ENCODE peak calls at places on chromosomes 1 and 21, in seven cellular contexts. J is body of pancreas, I is GM13977, R is left ventricle myocardium inferior, K is GM06990, M is brain microvascular endothelial cell, T is thoracic aorta. S is an unnamed sample.

GRCh38 chr1:157798211-157798610 is 21.3 kb upstream of the FCRL2 start:
- DNase-seq in J (no peak), I (no peak), R (no peak), K (no peak), M (no peak), T (no peak), S (no peak)

GRCh38 chr1:228957535-228957934 is 222.3 kb downstream of the RHOU start:
- DNase-seq in J (no peak), I (no peak), R (no peak), K (no peak), M (no peak), T (no peak), S (no peak)

GRCh38 chr1:31373897-31374486 is 1.1 kb upstream of the FABP3 start:
- DNase-seq in J (no peak), I (no peak), R (no peak), K (no peak), M (no peak), T (no peak), S (no peak)

GRCh38 chr1:13828454-13829151 is 128.6 kb downstream of the PRDM2 start:
- DNase-seq in J (peak), I (peak), R (no peak), K (peak), M (no peak), T (no peak), S (no peak)

GRCh38 chr1:20700636-20701215 is 17.1 kb downstream of the KIF17 start:
- DNase-seq in J (no peak), I (no peak), R (no peak), K (no peak), M (no peak), T (no peak), S (no peak)

GRCh38 chr1:48109390-48110009 is 112.3 kb upstream of the TRABD2B start:
- DNase-seq in J (peak), I (no peak), R (no peak), K (no peak), M (peak), T (no peak), S (peak)

GRCh38 chr21:38729745-38730401 is 75.9 kb upstream of the ETS2 start:
- DNase-seq in J (no peak), I (no peak), R (no peak), K (no peak), M (peak), T (no peak), S (no peak)

GRCh38 chr1:153774036-153774435 is 1.2 kb upstream of the SLC27A3 start:
- DNase-seq in J (no peak), I (no peak), R (no peak), K (no peak), M (no peak), T (no peak), S (no peak)

GRCh38 chr1:116163533-116163932 is 52.3 kb downstream of the MAB21L3 start:
- DNase-seq in J (no peak), I (no peak), R (no peak), K (no peak), M (no peak), T (no peak), S (no peak)

GRCh38 chr1:245589827-245590421 is 435.1 kb downstream of the KIF26B start:
- DNase-seq in J (no peak), I (no peak), R (no peak), K (no peak), M (no peak), T (no peak), S (no peak)

GRCh38 chr1:15409400-15410222 is at the start of gene EFHD2:
- DNase-seq in J (peak), I (peak), R (peak), K (peak), M (peak), T (peak), S (no peak)

GRCh38 chr1:220454155-220454777 is 73.7 kb upstream of the MARK1 start:
- DNase-seq in J (no peak), I (no peak), R (no peak), K (no peak), M (no peak), T (no peak), S (no peak)

GRCh38 chr1:53320646-53321045 is 7.2 kb downstream of the LRP8 start:
- DNase-seq in J (no peak), I (no peak), R (no peak), K (no peak), M (no peak), T (no peak), S (no peak)

GRCh38 chr21:32088471-32088870 is 190.4 kb downstream of the MIS18A start:
- DNase-seq in J (no peak), I (no peak), R (no peak), K (no peak), M (no peak), T (no peak), S (no peak)

GRCh38 chr1:2971609-2972008 is 49.7 kb upstream of the ACTRT2 start:
- DNase-seq in J (no peak), I (no peak), R (no peak), K (no peak), M (no peak), T (no peak), S (no peak)

GRCh38 chr1:236677641-236678235 is 8.6 kb upstream of the ACTN2 start:
- DNase-seq in J (no peak), I (no peak), R (no peak), K (no peak), M (no peak), T (no peak), S (no peak)

GRCh38 chr1:183980951-183981525 is 56.5 kb downstream of the COLGALT2 start:
- DNase-seq in J (no peak), I (no peak), R (no peak), K (no peak), M (no peak), T (no peak), S (no peak)

GRCh38 chr1:48236716-48237470 is 14.4 kb downstream of the SLC5A9 start:
- DNase-seq in J (no peak), I (peak), R (no peak), K (no peak), M (peak), T (no peak), S (no peak)

GRCh38 chr1:205896351-205896750 is 46.4 kb upstream of the PM20D1 start:
- DNase-seq in J (no peak), I (no peak), R (no peak), K (no peak), M (no peak), T (no peak), S (no peak)

GRCh38 chr1:119367332-119368124 is 1.1 kb upstream of the HAO2 start:
- DNase-seq in J (no peak), I (peak), R (no peak), K (no peak), M (no peak), T (no peak), S (peak)

GRCh38 chr1:2340918-2341254 is 50.5 kb downstream of the MORN1 start:
- DNase-seq in J (no peak), I (no peak), R (no peak), K (no peak), M (no peak), T (no peak), S (no peak)

GRCh38 chr1:56688522-56689026 is 43.5 kb downstream of the PRKAA2 start:
- DNase-seq in J (no peak), I (peak), R (no peak), K (no peak), M (peak), T (no peak), S (no peak)

GRCh38 chr1:229699613-229700242 is 73.7 kb downstream of the URB2 start:
- DNase-seq in J (no peak), I (no peak), R (no peak), K (no peak), M (no peak), T (no peak), S (no peak)

GRCh38 chr1:203055166-203055799 is 29.0 kb downstream of the PPFIA4 start:
- DNase-seq in J (no peak), I (no peak), R (no peak), K (no peak), M (no peak), T (no peak), S (no peak)

GRCh38 chr21:33025471-33026298 is at the start of gene OLIG2:
- DNase-seq in J (no peak), I (peak), R (no peak), K (no peak), M (no peak), T (no peak), S (no peak)

GRCh38 chr1:119732465-119733168 is 20.9 kb downstream of the PHGDH start:
- DNase-seq in J (no peak), I (no peak), R (no peak), K (no peak), M (no peak), T (no peak), S (no peak)

GRCh38 chr1:160078392-160079195 is 2.7 kb upstream of the KCNJ9 start:
- DNase-seq in J (peak), I (peak), R (no peak), K (peak), M (peak), T (no peak), S (no peak)

GRCh38 chr1:233020441-233020840 is 70.0 kb downstream of the NTPCR start:
- DNase-seq in J (peak), I (no peak), R (no peak), K (no peak), M (no peak), T (no peak), S (no peak)

GRCh38 chr1:13801232-13801631 is 101.2 kb downstream of the PRDM2 start:
- DNase-seq in J (no peak), I (no peak), R (no peak), K (no peak), M (no peak), T (no peak), S (no peak)

GRCh38 chr1:225577243-225577642 is 75.7 kb downstream of the ENAH start:
- DNase-seq in J (no peak), I (no peak), R (no peak), K (no peak), M (no peak), T (no peak), S (peak)

GRCh38 chr21:26534517-26534916 is 38.6 kb downstream of the CYYR1 start:
- DNase-seq in J (no peak), I (no peak), R (no peak), K (no peak), M (no peak), T (no peak), S (no peak)

GRCh38 chr1:200674838-200675587 is 5.3 kb upstream of the DDX59 start:
- DNase-seq in J (no peak), I (no peak), R (no peak), K (no peak), M (no peak), T (no peak), S (no peak)

GRCh38 chr1:200671235-200671786 is 1.6 kb upstream of the DDX59 start:
- DNase-seq in J (no peak), I (no peak), R (no peak), K (no peak), M (no peak), T (no peak), S (no peak)

GRCh38 chr1:200676829-200677228 is 7.1 kb upstream of the DDX59 start:
- DNase-seq in J (no peak), I (no peak), R (no peak), K (no peak), M (no peak), T (no peak), S (no peak)

GRCh38 chr1:200675588-200675852 is 5.8 kb upstream of the DDX59 start:
- DNase-seq in J (no peak), I (no peak), R (no peak), K (no peak), M (no peak), T (no peak), S (no peak)

GRCh38 chr1:200673952-200674823 is 4.5 kb upstream of the DDX59 start:
- DNase-seq in J (no peak), I (no peak), R (no peak), K (no peak), M (no peak), T (no peak), S (peak)
- TF ChIP-seq CTCF in J (no peak), I (no peak), R (no peak), K (no peak), M (no peak), T (no peak), S (peak)

DNA sequence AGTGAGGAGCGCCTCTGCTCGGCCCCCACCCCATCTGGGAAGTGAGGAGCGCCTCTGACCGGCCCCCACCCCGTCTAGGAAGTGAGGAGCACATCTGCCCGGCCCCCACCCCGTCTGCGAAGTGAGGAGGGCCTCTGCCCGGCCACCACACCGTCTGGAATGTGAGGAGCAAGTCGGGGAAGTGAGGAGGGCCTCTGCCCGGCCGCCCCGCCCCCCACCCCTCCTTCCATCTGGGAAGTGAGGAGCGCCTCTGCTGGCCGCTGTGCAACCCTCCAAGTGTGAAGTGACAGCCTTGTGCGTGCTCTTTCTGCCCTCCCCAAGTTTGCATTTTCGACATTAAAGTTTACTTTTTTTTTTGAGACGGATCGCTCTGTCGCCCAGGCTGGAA is 5.1 kb upstream of the ZZZ3 start:
- DNase-seq in J (peak), I (no peak), R (peak), K (peak), M (peak), T (no peak), S (no peak)
- TF ChIP-seq CTCF in J (peak), I (peak), R (peak), K (peak), M (peak), T (no peak), S (peak)

GRCh38 chr21:44337428-44337827 is 1.8 kb downstream of the CFAP410 start:
- DNase-seq in J (no peak), I (no peak), R (no peak), K (no peak), M (no peak), T (no peak), S (no peak)

GRCh38 chr21:44338971-44339910 is at the start of gene CFAP410:
- DNase-seq in J (peak), I (peak), R (peak), K (peak), M (peak), T (peak), S (peak)

GRCh38 chr21:44334637-44335030 is 4.6 kb downstream of the CFAP410 start:
- DNase-seq in J (no peak), I (no peak), R (no peak), K (no peak), M (no peak), T (no peak), S (no peak)

GRCh38 chr21:44335266-44336059 is 3.7 kb downstream of the CFAP410 start:
- DNase-seq in J (no peak), I (no peak), R (no peak), K (no peak), M (no peak), T (no peak), S (no peak)

GRCh38 chr21:44337941-44338895 is 972 bp downstream of the CFAP410 start:
- DNase-seq in J (peak), I (peak), R (peak), K (peak), M (peak), T (peak), S (no peak)
- TF ChIP-seq CTCF in J (no peak), I (peak), R (peak), K (no peak), M (peak), T (no peak), S (peak)

GRCh38 chr1:25568090-25568833 is 24.9 kb downstream of the LDLRAP1 start:
- DNase-seq in J (no peak), I (no peak), R (no peak), K (no peak), M (peak), T (peak), S (no peak)
- TF ChIP-seq CTCF in J (no peak), I (no peak), R (no peak), K (no peak), M (peak), T (no peak), S (peak)